ENCODE peak calls at places on chromosomes 7 and 10, in seven cellular contexts. H, B, N, Y, X, U and F are unnamed samples.

GRCh38 chr10:112875474-112876267 is 74.4 kb upstream of the TCF7L2 start:
- DNase-seq in Y (peak; percentile 47), B (no peak), H (no peak), N (no peak), U (no peak), X (no peak), F (no peak)

GRCh38 chr7:72032934-72033333 is 379.2 kb downstream of the CALN1 start:
- DNase-seq in U (no peak), H (peak; percentile 44), X (no peak), N (no peak), Y (no peak), B (no peak), F (no peak)

GRCh38 chr10:77448226-77448625 is 189.4 kb downstream of the KCNMA1 start:
- DNase-seq in U (no peak), X (no peak), H (no peak), N (no peak), Y (no peak), B (no peak), F (no peak)

GRCh38 chr10:112409274-112409673 is 35.4 kb downstream of the ACSL5 start:
- DNase-seq in U (no peak), B (no peak), H (no peak), Y (no peak), N (no peak), X (no peak), F (no peak)

GRCh38 chr10:13615650-13616049 is 28.9 kb downstream of the PRPF18 start:
- DNase-seq in X (no peak), U (no peak), N (no peak), H (no peak), Y (no peak), B (no peak), F (no peak)

GRCh38 chr7:114944742-114945625 is 23.1 kb downstream of the MDFIC start:
- DNase-seq in U (no peak), B (no peak), N (peak; percentile 72), X (peak; percentile 27), H (peak; percentile 37), Y (no peak), F (no peak)

GRCh38 chr7:78412216-78412858 is 613.8 kb downstream of the PHTF2 start:
- DNase-seq in U (no peak), Y (peak; percentile 4), H (no peak), X (no peak), N (no peak), B (no peak), F (no peak)

GRCh38 chr10:90421874-90422273 is 436.0 kb downstream of the HTR7 start:
- DNase-seq in B (no peak), N (no peak), U (no peak), Y (no peak), H (no peak), X (no peak), F (no peak)

GRCh38 chr10:92822060-92822634 is 26.2 kb upstream of the EXOC6 start:
- DNase-seq in U (no peak), B (no peak), Y (peak; percentile 72), N (no peak), X (no peak), H (no peak), F (no peak)

GRCh38 chr10:115665549-115665948 is 572.4 kb downstream of the ATRNL1 start:
- DNase-seq in Y (peak; percentile 11), U (no peak), B (no peak), H (no peak), N (no peak), X (no peak), F (no peak)

GRCh38 chr10:16999665-17000451 is 129.8 kb downstream of the CUBN start:
- DNase-seq in U (no peak), X (no peak), H (no peak), Y (no peak), N (peak; percentile 71), B (no peak), F (no peak)

GRCh38 chr10:105188737-105189463 is 547.8 kb downstream of the SORCS3 start:
- DNase-seq in X (no peak), Y (peak; percentile 16), N (no peak), B (no peak), H (no peak), U (no peak), F (no peak)

GRCh38 chr7:123681561-123681960 is 25.9 kb downstream of the LMOD2 start:
- DNase-seq in H (no peak), Y (no peak), N (no peak), X (peak; percentile 47), B (no peak), U (no peak), F (no peak)

GRCh38 chr7:109763611-109764010 is 1193.9 kb downstream of the DNAJB9 start:
- DNase-seq in N (no peak), X (no peak), B (no peak), H (no peak), Y (peak; percentile 22), U (no peak), F (no peak)

GRCh38 chr7:101557421-101557820 is 71.7 kb downstream of the MYL10 start:
- DNase-seq in N (no peak), U (no peak), Y (no peak), H (no peak), B (peak; percentile 45), X (no peak), F (peak; percentile 3)

GRCh38 chr10:31112961-31113360 is 81.3 kb upstream of the ZNF438 start:
- DNase-seq in X (no peak), N (no peak), U (no peak), Y (no peak), H (no peak), B (no peak), F (no peak)

GRCh38 chr10:123241391-123242141 is 87.4 kb downstream of the BUB3 start:
- DNase-seq in X (no peak), Y (no peak), B (no peak), H (no peak), U (no peak), N (no peak), F (no peak)

GRCh38 chr7:16801111-16801542 is 3.7 kb downstream of the AGR2 start:
- DNase-seq in H (no peak), X (no peak), U (no peak), B (no peak), N (no peak), Y (peak; percentile 96), F (no peak)

GRCh38 chr7:13241416-13241815 is 554.0 kb downstream of the ARL4A start:
- DNase-seq in B (no peak), Y (no peak), N (no peak), X (no peak), H (no peak), U (no peak), F (no peak)

GRCh38 chr10:78260141-78260540 is 226.5 kb downstream of the RPS24 start:
- DNase-seq in B (no peak), H (no peak), U (no peak), N (no peak), Y (no peak), X (no peak), F (no peak)

GRCh38 chr10:70575486-70575873 is 27.1 kb downstream of the PRF1 start:
- DNase-seq in N (peak; percentile 48), U (no peak), X (no peak), Y (no peak), B (peak; percentile 62), H (no peak), F (no peak)

GRCh38 chr7:45872116-45873034 is 507 bp downstream of the CCDC201 start:
- DNase-seq in H (no peak), U (no peak), N (no peak), X (no peak), B (no peak), Y (no peak), F (no peak)
- TF ChIP-seq CTCF in H (no peak), U (no peak), N (no peak), X (peak; percentile 23), B (peak; percentile 35), Y (peak; percentile 53), F (no peak)

GRCh38 chr10:15726042-15726441 is 6.3 kb upstream of the ITGA8 start:
- DNase-seq in B (no peak), X (no peak), H (no peak), Y (no peak), N (no peak), U (no peak), F (no peak)
- TF ChIP-seq CTCF in B (no peak), X (no peak), H (no peak), Y (no peak), N (no peak), U (no peak), F (no peak)

DNA sequence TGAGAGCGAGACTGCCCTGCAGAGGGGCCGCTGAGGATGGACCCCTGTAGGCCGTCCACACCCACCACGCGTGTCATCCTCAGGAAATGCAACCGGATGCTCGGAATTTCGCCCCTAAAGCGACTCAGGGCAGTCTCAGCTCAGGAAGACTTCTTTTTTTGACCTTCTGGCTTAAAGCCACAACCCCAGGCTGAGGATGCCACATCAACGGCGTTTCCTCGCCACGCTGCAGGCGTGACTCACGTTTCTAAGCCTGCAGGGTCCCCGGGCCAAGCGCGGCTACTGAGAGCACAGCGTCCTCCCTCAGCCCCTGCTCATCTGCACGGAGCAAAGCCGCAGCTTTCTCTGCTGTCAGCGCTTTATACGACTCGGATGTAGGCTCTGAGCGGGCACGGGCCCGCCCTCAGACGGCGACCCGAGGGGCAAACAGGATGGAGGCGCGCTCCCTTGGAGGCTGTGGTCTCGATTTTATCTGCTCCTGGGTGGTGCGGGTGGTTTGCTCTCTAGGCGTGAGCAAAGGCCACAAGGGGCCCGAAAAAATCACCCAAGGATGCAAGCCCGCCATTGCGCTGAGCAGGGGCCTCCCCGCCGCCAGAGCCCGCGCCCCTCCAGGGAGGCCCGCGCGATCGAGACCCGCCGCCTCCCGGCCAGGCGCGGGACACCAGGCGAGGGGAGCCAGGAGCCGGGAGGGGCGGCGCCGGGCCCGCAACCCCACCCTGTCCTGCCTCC is 726 bp upstream of the INSIG1 start:
- DNase-seq in X (peak; percentile 72), H (peak; percentile 54), B (peak; percentile 84), Y (peak; percentile 70), U (peak; percentile 68), N (peak; percentile 73), F (no peak)
- TF ChIP-seq CTCF in X (peak; percentile 68), H (no peak), B (peak; percentile 43), Y (peak; percentile 60), U (no peak), N (peak; percentile 75), F (no peak)

GRCh38 chr7:127478040-127478386 is 85.5 kb upstream of the ZNF800 start:
- DNase-seq in B (no peak), X (no peak), H (no peak), Y (no peak), U (no peak), N (no peak), F (no peak)

GRCh38 chr7:127476618-127477017 is 84.1 kb upstream of the ZNF800 start:
- DNase-seq in Y (no peak), X (no peak), H (no peak), N (no peak), U (no peak), B (no peak), F (no peak)

GRCh38 chr7:127474457-127474856 is 81.9 kb upstream of the ZNF800 start:
- DNase-seq in B (no peak), X (no peak), N (no peak), Y (peak; percentile 7), H (no peak), U (no peak), F (no peak)

GRCh38 chr7:127477285-127478039 is 85.0 kb upstream of the ZNF800 start:
- DNase-seq in H (no peak), N (no peak), X (no peak), B (no peak), U (no peak), Y (no peak), F (no peak)

DNA sequence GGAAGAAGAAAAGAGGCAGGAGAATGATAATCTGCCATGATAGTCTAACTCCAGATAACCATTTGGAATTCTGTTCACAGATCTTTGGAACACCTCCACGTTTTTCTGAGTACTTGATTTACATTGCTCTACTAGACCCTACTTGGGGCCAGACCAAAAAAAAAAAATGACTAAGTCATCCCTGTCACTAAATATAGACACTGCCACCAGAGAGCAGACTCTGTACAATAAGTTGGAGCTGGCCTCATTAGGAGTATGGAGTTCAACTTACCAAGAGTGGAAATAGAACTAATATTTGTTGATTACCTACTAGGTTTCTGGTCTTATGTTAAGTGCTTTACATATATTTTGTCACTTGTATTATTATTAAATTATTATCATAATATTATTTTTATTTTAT is 80.9 kb upstream of the ZNF800 start:
- DNase-seq in B (no peak), H (no peak), X (no peak), U (no peak), N (no peak), Y (no peak), F (no peak)
- TF ChIP-seq CTCF in B (no peak), H (no peak), X (no peak), U (no peak), N (no peak), Y (no peak), F (no peak)